ENCODE peak calls at places on chromosomes 5 and 9, in nine cellular contexts. Q is SJSA1; J is endodermal cell; A is mesenchymal stem cell; S is lower lobe of right lung; F is psoas muscle; G is heart right ventricle; N is uterus; H is CD4-positive, alpha-beta memory T cell. Y is an unnamed sample. For H3K4me1, the result is how much of the 10 kb centered on the place peaks cover.

GRCh38 chr9:127980056-127980705 is 608 bp downstream of the EEIG1 start:
- DNase-seq in Q (no peak), J (peak), A (no peak), S (peak), F (peak), G (peak), N (peak), H (peak), Y (peak)

GRCh38 chr5:147361441-147362175 is 126.8 kb downstream of the STK32A start:
- DNase-seq in Q (no peak), J (no peak), A (no peak), S (no peak), F (no peak), G (no peak), N (no peak), H (no peak), Y (peak)

GRCh38 chr5:135295852-135296251 is 103.2 kb downstream of the MACROH2A1 start:
- DNase-seq in Q (no peak), J (no peak), A (no peak), S (no peak), F (no peak), G (no peak), N (no peak), H (no peak), Y (no peak)

GRCh38 chr5:64221911-64222310 is 56.3 kb downstream of the RNF180 start:
- DNase-seq in Q (no peak), J (no peak), A (no peak), S (no peak), F (no peak), G (no peak), N (no peak), H (no peak), Y (no peak)

GRCh38 chr9:15846611-15847010 is 293.8 kb downstream of the CCDC171 start:
- DNase-seq in Q (no peak), J (no peak), A (no peak), S (no peak), F (no peak), G (no peak), N (no peak), H (no peak), Y (no peak)

GRCh38 chr9:88950341-88951141 is 40.7 kb upstream of the S1PR3 start:
- DNase-seq in Q (no peak), J (no peak), A (peak), S (no peak), F (no peak), G (no peak), N (no peak), H (no peak), Y (peak)

GRCh38 chr5:55986931-55987330 is 7.8 kb downstream of the IL6ST start:
- DNase-seq in Q (no peak), J (no peak), A (no peak), S (no peak), F (no peak), G (no peak), N (no peak), H (no peak), Y (no peak)

GRCh38 chr5:58497956-58498942 is 7.0 kb downstream of the GAPT start:
- DNase-seq in Q (no peak), J (peak), A (peak), S (no peak), F (no peak), G (no peak), N (no peak), H (no peak), Y (peak)

GRCh38 chr5:151685749-151686672 is 704 bp downstream of the SPARC start:
- DNase-seq in Q (no peak), J (peak), A (peak), S (no peak), F (peak), G (no peak), N (peak), H (no peak), Y (no peak)

GRCh38 chr5:169149317-169149716 is 151.6 kb downstream of the SLIT3 start:
- DNase-seq in Q (no peak), J (peak), A (no peak), S (no peak), F (no peak), G (no peak), N (no peak), H (no peak), Y (peak)

GRCh38 chr9:131098391-131099087 is 2.2 kb downstream of the AIF1L start:
- DNase-seq in Q (no peak), J (no peak), A (no peak), S (no peak), F (no peak), G (peak), N (no peak), H (no peak), Y (no peak)

GRCh38 chr9:61666310-61666709 is 476.5 kb downstream of the SPATA31A7 start:
- DNase-seq in Q (no peak), J (no peak), A (no peak), S (no peak), F (no peak), G (no peak), N (peak), H (no peak), Y (no peak)

GRCh38 chr9:10946676-10947410 is 334.0 kb upstream of the PTPRD start:
- DNase-seq in Q (no peak), J (no peak), A (no peak), S (no peak), F (no peak), G (no peak), N (no peak), H (no peak), Y (no peak)

GRCh38 chr5:68436686-68437520 is 221.3 kb downstream of the PIK3R1 start:
- DNase-seq in Q (no peak), J (no peak), A (peak), S (no peak), F (no peak), G (no peak), N (no peak), H (no peak), Y (no peak)

GRCh38 chr9:132806723-132807421 is 71.2 kb downstream of the AK8 start:
- DNase-seq in Q (no peak), J (peak), A (no peak), S (no peak), F (no peak), G (no peak), N (no peak), H (no peak), Y (peak)

GRCh38 chr5:67998709-67999251 is 216.8 kb upstream of the PIK3R1 start:
- DNase-seq in Q (peak), J (no peak), A (peak), S (peak), F (no peak), G (peak), N (peak), H (no peak), Y (peak)

GRCh38 chr5:76694317-76694716 is 21.6 kb upstream of the F2R start:
- DNase-seq in Q (no peak), J (no peak), A (no peak), S (no peak), F (no peak), G (no peak), N (no peak), H (no peak), Y (no peak)

GRCh38 chr5:76692651-76693050 is 23.3 kb upstream of the F2R start:
- DNase-seq in Q (no peak), J (no peak), A (no peak), S (no peak), F (no peak), G (no peak), N (no peak), H (no peak), Y (no peak)

GRCh38 chr5:76693141-76693540 is 22.8 kb upstream of the F2R start:
- DNase-seq in Q (no peak), J (no peak), A (no peak), S (no peak), F (no peak), G (no peak), N (no peak), H (no peak), Y (no peak)

GRCh38 chr5:76696254-76696653 is 19.7 kb upstream of the F2R start:
- DNase-seq in Q (no peak), J (no peak), A (peak), S (no peak), F (no peak), G (no peak), N (no peak), H (no peak), Y (no peak)

DNA sequence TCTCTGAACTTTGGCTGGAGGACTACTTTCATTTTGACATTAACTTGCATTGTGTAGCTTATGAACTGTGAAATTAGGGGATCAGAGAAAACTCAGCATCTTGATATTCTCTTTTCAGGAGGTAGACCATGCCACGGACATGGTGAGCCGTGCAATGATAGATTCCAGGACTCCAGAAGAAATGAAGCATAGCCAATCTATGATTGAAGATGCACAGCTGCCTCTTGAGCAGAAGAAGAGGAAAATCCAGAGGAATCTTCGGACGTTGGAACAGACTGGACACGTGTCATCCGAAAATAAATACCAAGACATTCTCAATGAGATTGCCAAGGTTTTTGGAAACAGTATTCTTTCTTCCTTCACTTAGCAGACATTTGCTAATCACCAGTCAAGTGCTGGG is 20.6 kb upstream of the F2R start:
- DNase-seq in Q (no peak), J (no peak), A (no peak), S (no peak), F (no peak), G (no peak), N (no peak), H (no peak), Y (no peak)
- H3K4me1 ChIP-seq in Q (under half), J (under half), A (under half), S (under half), F (under half), G (under half), N (under half), H (under half), Y (under half)

DNA sequence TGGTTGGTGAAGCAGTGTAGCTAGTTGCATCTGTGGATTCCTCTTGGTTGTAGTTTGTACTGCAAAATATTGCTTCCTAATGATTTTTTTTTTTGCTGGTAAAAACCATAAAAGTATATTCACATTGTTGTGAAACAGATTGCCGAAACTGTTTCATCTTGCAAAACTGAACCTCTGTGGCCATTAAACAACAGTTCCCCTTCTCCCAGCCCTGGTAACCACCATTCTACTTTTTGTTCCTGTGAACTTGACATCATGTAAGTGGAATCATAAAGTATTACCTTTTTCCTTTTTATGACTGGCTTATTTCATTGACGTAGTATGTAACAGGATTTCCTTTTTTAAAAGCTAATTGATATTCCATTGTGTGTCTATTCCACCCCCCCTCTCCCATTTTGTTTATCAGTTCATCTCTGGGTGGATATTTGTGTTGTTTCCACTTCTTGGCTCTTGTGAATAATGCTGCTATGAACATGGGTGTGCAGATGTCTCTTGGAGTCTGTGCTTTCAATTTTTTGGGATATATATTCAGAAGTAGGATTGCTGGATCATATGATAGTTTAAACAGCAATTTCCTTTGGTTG is 11.8 kb downstream of the SUB1 start:
- DNase-seq in Q (no peak), J (no peak), A (no peak), S (no peak), F (no peak), G (no peak), N (no peak), H (no peak), Y (no peak)
- H3K4me1 ChIP-seq in Q (under half), J (under half), A (under half), S (half or more), F (under half), G (under half), N (under half), H (half or more), Y (under half)

GRCh38 chr5:154401355-154401754 is 44.4 kb upstream of the SAP30L start:
- DNase-seq in Q (no peak), J (no peak), A (no peak), S (no peak), F (no peak), G (no peak), N (no peak), H (no peak), Y (no peak)

GRCh38 chr5:154402611-154403010 is 43.2 kb upstream of the SAP30L start:
- DNase-seq in Q (no peak), J (no peak), A (no peak), S (no peak), F (no peak), G (no peak), N (no peak), H (no peak), Y (no peak)

GRCh38 chr5:154400678-154401077 is 45.1 kb upstream of the SAP30L start:
- DNase-seq in Q (no peak), J (no peak), A (no peak), S (no peak), F (no peak), G (no peak), N (no peak), H (no peak), Y (no peak)

GRCh38 chr5:154403234-154403633 is 42.6 kb upstream of the SAP30L start:
- DNase-seq in Q (no peak), J (no peak), A (no peak), S (no peak), F (no peak), G (no peak), N (no peak), H (no peak), Y (no peak)

DNA sequence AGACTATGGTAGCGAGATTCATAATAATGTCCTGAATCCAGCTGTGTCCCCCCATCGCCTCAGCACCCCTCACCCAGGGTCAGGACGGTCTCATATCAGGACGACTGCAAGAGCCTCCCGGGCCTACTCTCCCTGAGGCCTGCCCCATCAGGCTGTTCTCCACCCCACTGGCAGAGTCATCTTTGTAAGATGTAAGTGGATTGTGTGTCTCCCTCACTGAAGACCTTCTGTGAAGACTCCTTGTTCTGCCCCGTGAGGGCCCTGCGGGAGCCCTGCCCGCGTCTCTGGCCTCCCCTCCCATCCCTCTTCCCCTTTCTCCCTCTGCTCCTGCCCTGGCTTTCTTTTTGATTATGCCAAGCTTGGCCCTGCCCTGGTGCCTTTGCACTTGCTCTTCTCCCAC is 43.9 kb upstream of the SAP30L start:
- DNase-seq in Q (no peak), J (no peak), A (no peak), S (no peak), F (no peak), G (no peak), N (no peak), H (no peak), Y (no peak)
- H3K4me1 ChIP-seq in Q (under half), J (under half), A (under half), S (under half), F (under half), G (under half), N (under half), H (under half), Y (under half)

DNA sequence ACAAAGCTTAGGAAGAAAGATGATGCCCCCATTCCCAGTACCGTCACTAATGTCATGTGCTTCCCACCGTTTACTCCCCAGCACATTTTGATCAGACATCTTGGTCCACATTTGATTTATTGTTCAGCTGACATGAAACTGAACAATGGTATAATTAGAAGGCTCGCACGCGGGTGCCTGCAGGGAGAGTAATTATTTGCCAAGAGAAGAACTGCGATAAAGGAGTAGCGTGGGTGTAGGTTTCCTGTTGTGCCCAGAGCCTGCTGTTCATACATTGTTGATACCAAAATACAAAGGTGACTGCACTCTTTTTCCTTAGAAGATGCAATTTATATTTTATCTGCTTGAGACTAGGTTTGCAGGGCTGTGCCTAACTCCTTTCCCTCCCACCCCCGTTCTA is 241.8 kb upstream of the MSX2 start:
- DNase-seq in Q (no peak), J (no peak), A (no peak), S (no peak), F (no peak), G (no peak), N (no peak), H (no peak), Y (no peak)
- H3K4me1 ChIP-seq in Q (under half), J (under half), A (under half), S (under half), F (under half), G (under half), N (under half), H (under half), Y (under half)

GRCh38 chr5:140548300-140548688 is 832 bp downstream of the EIF4EBP3 start:
- DNase-seq in Q (no peak), J (no peak), A (no peak), S (no peak), F (no peak), G (no peak), N (no peak), H (no peak), Y (no peak)

GRCh38 chr5:140550147-140551079 is 3.0 kb downstream of the EIF4EBP3 start:
- DNase-seq in Q (no peak), J (peak), A (no peak), S (no peak), F (no peak), G (no peak), N (no peak), H (no peak), Y (no peak)

GRCh38 chr5:140548791-140549190 is 1.3 kb downstream of the EIF4EBP3 start:
- DNase-seq in Q (no peak), J (no peak), A (no peak), S (no peak), F (no peak), G (no peak), N (no peak), H (no peak), Y (no peak)

GRCh38 chr5:140547508-140548299 is at the start of gene EIF4EBP3:
- DNase-seq in Q (peak), J (peak), A (peak), S (peak), F (peak), G (peak), N (peak), H (peak), Y (peak)

DNA sequence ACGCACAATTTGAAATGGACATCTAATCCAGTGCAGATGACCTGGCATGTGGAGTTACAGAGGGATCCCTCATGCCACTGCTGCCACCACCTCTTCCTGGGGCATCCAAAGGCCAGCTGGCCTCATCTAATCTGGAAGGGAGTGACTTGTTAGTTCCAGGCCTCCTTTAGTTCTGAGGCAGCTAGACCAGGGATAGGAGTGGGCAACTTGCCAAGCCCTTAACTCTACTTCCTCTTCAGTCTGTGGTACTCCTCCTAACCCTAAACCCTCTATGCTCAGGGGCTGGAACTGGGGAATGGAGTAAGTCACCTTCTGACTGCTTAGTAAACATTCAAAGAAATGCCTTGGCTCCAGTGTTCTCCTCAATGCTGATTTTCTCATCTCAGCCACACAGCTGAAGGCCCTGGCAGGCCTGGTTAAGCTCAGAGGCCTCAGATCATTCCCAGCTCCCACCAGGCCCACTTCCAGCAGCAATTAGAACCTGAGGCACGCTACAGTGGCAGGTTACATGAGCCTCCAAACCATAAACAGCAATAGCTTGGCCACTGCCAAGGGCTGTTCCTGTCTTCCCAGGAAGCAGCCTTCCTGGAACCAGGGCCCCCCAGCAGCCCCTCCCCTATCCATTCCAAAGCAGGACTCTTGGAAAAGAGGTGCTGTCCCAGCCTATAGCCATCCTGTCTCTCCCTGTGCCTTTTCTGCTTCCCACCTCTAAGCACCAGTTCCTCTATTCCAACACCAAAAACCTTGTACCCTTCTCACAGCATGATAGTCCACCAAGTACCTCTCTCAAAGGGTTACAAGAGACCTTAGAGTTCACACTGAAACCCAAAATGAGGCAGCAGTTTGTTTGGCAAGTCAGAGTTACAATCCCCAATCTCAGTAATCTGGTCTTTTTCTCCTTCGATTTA is 2.0 kb downstream of the EIF4EBP3 start:
- DNase-seq in Q (peak), J (peak), A (peak), S (no peak), F (peak), G (no peak), N (peak), H (no peak), Y (no peak)
- H3K4me1 ChIP-seq in Q (under half), J (under half), A (under half), S (under half), F (under half), G (under half), N (under half), H (under half), Y (under half)

DNA sequence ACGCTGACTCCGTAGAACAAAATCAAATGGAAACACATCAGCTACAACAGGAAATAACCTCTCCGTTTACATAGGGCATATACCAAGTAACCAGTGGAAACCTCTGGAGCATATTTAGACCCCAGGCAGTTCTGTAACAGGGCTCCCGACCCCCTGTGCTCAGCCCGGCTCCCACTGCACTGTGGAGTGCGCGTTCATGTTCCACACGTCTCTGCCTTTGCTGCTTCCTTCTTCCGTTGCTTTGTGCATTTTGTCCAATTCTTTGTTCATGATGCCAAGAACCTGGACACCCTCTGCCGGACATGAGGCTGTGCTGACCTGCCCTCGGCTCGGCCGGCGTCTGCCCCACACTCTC is 5.9 kb upstream of the AGPAT2 start:
- DNase-seq in Q (no peak), J (no peak), A (no peak), S (no peak), F (no peak), G (no peak), N (no peak), H (no peak), Y (no peak)
- H3K4me1 ChIP-seq in Q (under half), J (under half), A (under half), S (half or more), F (under half), G (under half), N (under half), H (under half), Y (under half)

Y was measured in PC-3.